ENCODE peak calls at places on chromosomes 13 and 19, in ten cellular contexts. I is stomach; M is psoas muscle; K is left ventricle myocardium inferior; Y is cardiac muscle cell; D is heart left ventricle; Q is H1; S is pancreas; E is Panc1; Z is CD8-positive, alpha-beta T cell. A is an unnamed sample.

GRCh38 chr19:46546194-46546896 is 50.7 kb upstream of the PNMA8B start:
- DNase-seq in I (peak; percentile 60), M (no peak), K (no peak), Y (no peak), D (no peak), Q (peak; percentile 59), S (no peak), E (no peak), Z (no peak), A (no peak)

GRCh38 chr13:97242755-97243497 is 20.8 kb downstream of the MBNL2 start:
- DNase-seq in I (no peak), M (peak; percentile 46), K (no peak), Y (no peak), D (peak; percentile 42), Q (no peak), S (no peak), E (no peak), Z (no peak), A (no peak)

GRCh38 chr19:38930776-38931761 is at the start of gene MRPS12:
- DNase-seq in I (peak; percentile 98), M (peak; percentile 97), K (peak; percentile 98), Y (peak; percentile 100), D (peak; percentile 99), Q (no peak), S (peak; percentile 94), E (peak; percentile 100), Z (peak; percentile 98), A (peak; percentile 95)

GRCh38 chr19:45913874-45914830 is at the start of gene NANOS2:
- DNase-seq in I (no peak), M (peak; percentile 27), K (no peak), Y (peak; percentile 48), D (no peak), Q (peak; percentile 91), S (no peak), E (no peak), Z (no peak), A (no peak)

GRCh38 chr19:55460670-55461258 is 678 bp downstream of the ISOC2 start:
- DNase-seq in I (peak; percentile 78), M (peak; percentile 86), K (peak; percentile 86), Y (peak; percentile 96), D (peak; percentile 90), Q (peak; percentile 92), S (peak; percentile 84), E (no peak), Z (no peak), A (peak; percentile 34)

GRCh38 chr13:80361883-80362327 is 21.0 kb upstream of the SPRY2 start:
- DNase-seq in I (no peak), M (no peak), K (no peak), Y (no peak), D (no peak), Q (no peak), S (no peak), E (no peak), Z (no peak), A (no peak)

GRCh38 chr19:45886427-45887310 is 728 bp upstream of the IRF2BP1 start:
- DNase-seq in I (peak; percentile 93), M (peak; percentile 89), K (peak; percentile 91), Y (peak; percentile 96), D (peak; percentile 94), Q (peak; percentile 93), S (peak; percentile 91), E (peak; percentile 73), Z (peak; percentile 89), A (peak; percentile 49)

GRCh38 chr19:351976-352625 is 7.5 kb upstream of the MIER2 start:
- DNase-seq in I (no peak), M (no peak), K (no peak), Y (no peak), D (no peak), Q (no peak), S (peak; percentile 6), E (no peak), Z (no peak), A (no peak)

GRCh38 chr13:32125746-32126145 is 94.2 kb downstream of the FRY start:
- DNase-seq in I (no peak), M (no peak), K (no peak), Y (peak; percentile 33), D (no peak), Q (no peak), S (no peak), E (no peak), Z (no peak), A (peak; percentile 86)

GRCh38 chr19:408441-409005 is 424 bp downstream of the C2CD4C start:
- DNase-seq in I (no peak), M (no peak), K (no peak), Y (no peak), D (peak; percentile 40), Q (peak; percentile 54), S (peak; percentile 60), E (no peak), Z (no peak), A (no peak)

GRCh38 chr19:15813916-15814315 is 1.5 kb downstream of the OR10H1 start:
- DNase-seq in I (no peak), M (no peak), K (no peak), Y (no peak), D (no peak), Q (no peak), S (no peak), E (no peak), Z (no peak), A (no peak)

GRCh38 chr19:1284293-1284978 is 1.2 kb upstream of the EFNA2 start:
- DNase-seq in I (no peak), M (no peak), K (no peak), Y (no peak), D (no peak), Q (no peak), S (no peak), E (no peak), Z (no peak), A (no peak)

GRCh38 chr13:102846261-102847015 is 606 bp downstream of the ERCC5 start:
- DNase-seq in I (peak; percentile 40), M (peak; percentile 29), K (peak; percentile 25), Y (peak; percentile 49), D (peak; percentile 37), Q (no peak), S (no peak), E (no peak), Z (peak; percentile 53), A (no peak)

GRCh38 chr13:33072759-33073158 is 56.5 kb downstream of the KL start:
- DNase-seq in I (no peak), M (no peak), K (no peak), Y (no peak), D (no peak), Q (no peak), S (no peak), E (no peak), Z (no peak), A (no peak)

GRCh38 chr19:50478901-50479715 is 2.5 kb upstream of the GARIN5A start:
- DNase-seq in I (no peak), M (no peak), K (no peak), Y (peak; percentile 49), D (no peak), Q (peak; percentile 82), S (peak; percentile 43), E (no peak), Z (no peak), A (no peak)

GRCh38 chr19:50477751-50478515 is 1.3 kb upstream of the GARIN5A start:
- DNase-seq in I (no peak), M (no peak), K (no peak), Y (no peak), D (no peak), Q (no peak), S (peak; percentile 36), E (no peak), Z (no peak), A (no peak)

GRCh38 chr19:50480281-50481111 is 3.8 kb upstream of the GARIN5A start:
- DNase-seq in I (no peak), M (no peak), K (no peak), Y (no peak), D (no peak), Q (no peak), S (peak; percentile 46), E (no peak), Z (no peak), A (no peak)

GRCh38 chr19:50481351-50482149 is 4.9 kb upstream of the GARIN5A start:
- DNase-seq in I (no peak), M (peak; percentile 9), K (no peak), Y (no peak), D (no peak), Q (no peak), S (peak; percentile 43), E (no peak), Z (no peak), A (no peak)

DNA sequence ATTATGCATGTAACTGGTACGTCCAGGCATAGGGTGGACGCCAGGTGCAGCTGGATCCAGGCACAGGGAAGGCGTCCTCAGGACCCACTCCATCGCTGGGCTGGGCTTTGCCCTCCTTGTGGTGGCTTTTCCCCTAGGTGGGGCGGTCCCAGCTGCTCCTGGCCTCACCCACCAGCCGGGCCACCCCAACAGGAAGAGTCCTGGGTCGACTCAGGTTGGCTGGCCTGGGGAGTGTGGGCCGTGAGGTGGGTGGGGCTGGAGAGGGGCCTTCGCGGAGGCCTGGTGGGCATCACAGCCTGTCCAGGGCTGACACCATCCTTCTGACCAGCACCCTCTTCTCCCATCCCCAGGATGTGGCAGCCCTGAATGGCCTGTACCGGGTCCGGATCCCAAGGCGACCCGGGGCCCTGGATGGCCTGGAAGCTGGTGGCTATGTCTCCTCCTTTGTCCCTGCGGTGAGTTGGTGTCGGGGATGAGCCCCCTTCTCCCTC is 3.2 kb upstream of the GARIN5A start:
- DNase-seq in I (no peak), M (no peak), K (no peak), Y (no peak), D (no peak), Q (no peak), S (peak; percentile 35), E (no peak), Z (no peak), A (no peak)
- H3K36me3 ChIP-seq in I (peaks cover 66% of the 10 kb centered on the region), M (peaks cover 50% of the 10 kb centered on the region), K (peaks cover 57% of the 10 kb centered on the region), Y (peaks cover 7% of the 10 kb centered on the region), D (peaks cover 58% of the 10 kb centered on the region), Q (peaks cover 12% of the 10 kb centered on the region), S (peaks cover 25% of the 10 kb centered on the region), E (no peaks in the 10 kb centered on the region), Z (peaks cover 24% of the 10 kb centered on the region), A (peaks cover 30% of the 10 kb centered on the region)

DNA sequence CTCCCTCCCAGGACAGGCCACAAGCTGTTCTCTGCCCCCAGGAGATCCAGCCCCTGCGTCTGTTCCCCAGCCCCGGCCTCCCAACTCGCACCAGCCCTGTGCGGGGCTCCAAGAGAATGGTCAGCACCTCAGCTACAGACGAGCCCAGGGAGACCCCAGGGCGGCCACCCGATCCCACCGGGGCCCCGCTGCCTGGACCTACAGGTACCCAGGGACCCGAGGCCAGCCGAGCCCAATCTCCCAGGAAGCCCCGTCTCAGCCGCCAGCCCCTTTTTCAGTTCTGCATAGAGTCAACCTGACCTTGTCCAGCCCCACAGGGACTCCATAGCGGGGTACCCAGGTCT is 5.9 kb downstream of the PNPLA6 start:
- DNase-seq in I (no peak), M (no peak), K (no peak), Y (no peak), D (no peak), Q (no peak), S (no peak), E (no peak), Z (no peak), A (no peak)
- H3K36me3 ChIP-seq in I (peaks cover 87% of the 10 kb centered on the region), M (peaks cover 85% of the 10 kb centered on the region), K (peaks cover 71% of the 10 kb centered on the region), Y (no peaks in the 10 kb centered on the region), D (peaks cover 79% of the 10 kb centered on the region), Q (peaks cover 14% of the 10 kb centered on the region), S (peaks cover 5% of the 10 kb centered on the region), E (no peaks in the 10 kb centered on the region), Z (peaks cover 22% of the 10 kb centered on the region), A (peaks cover 36% of the 10 kb centered on the region)

GRCh38 chr19:44647144-44647543 is 3.4 kb downstream of the PVR start:
- DNase-seq in I (no peak), M (no peak), K (no peak), Y (no peak), D (peak; percentile 55), Q (no peak), S (no peak), E (no peak), Z (no peak), A (no peak)
- H3K36me3 ChIP-seq in I (peaks cover 47% of the 10 kb centered on the region), M (peaks cover 50% of the 10 kb centered on the region), K (peaks cover 31% of the 10 kb centered on the region), Y (peaks cover 8% of the 10 kb centered on the region), D (peaks cover 30% of the 10 kb centered on the region), Q (peaks cover 31% of the 10 kb centered on the region), S (peaks cover 8% of the 10 kb centered on the region), E (peaks cover 2% of the 10 kb centered on the region), Z (no peaks in the 10 kb centered on the region), A (peaks cover 28% of the 10 kb centered on the region)

GRCh38 chr13:99527346-99527745 is 26.1 kb downstream of the TM9SF2 start:
- DNase-seq in I (no peak), M (no peak), K (no peak), Y (no peak), D (no peak), Q (no peak), S (no peak), E (no peak), Z (no peak), A (no peak)
- H3K36me3 ChIP-seq in I (peaks cover 86% of the 10 kb centered on the region), M (peaks cover 66% of the 10 kb centered on the region), K (peaks cover 56% of the 10 kb centered on the region), Y (peaks cover 5% of the 10 kb centered on the region), D (peaks cover 46% of the 10 kb centered on the region), Q (peaks cover 29% of the 10 kb centered on the region), S (no peaks in the 10 kb centered on the region), E (no peaks in the 10 kb centered on the region), Z (peaks cover 26% of the 10 kb centered on the region), A (peaks cover 7% of the 10 kb centered on the region)

A was measured in BJ.